ENCODE peak calls at places on chromosomes 16 and 17, in six cellular contexts. F is HFFc6, S is hepatocyte, R is right atrium auricular region, Q is natural killer cell, W is ovary. P is an unnamed sample.

GRCh38 chr16:28189237-28189636 is 22.5 kb downstream of the XPO6 start:
- DNase-seq in F (peak; percentile 30), S (no peak), R (no peak), Q (no peak), W (no peak), P (no peak)

GRCh38 chr17:34163681-34164080 is 91.4 kb upstream of the CCL2 start:
- DNase-seq in F (peak; percentile 9), S (peak; percentile 33), R (no peak), Q (no peak), W (no peak), P (no peak)

GRCh38 chr16:84489141-84489540 is 15.3 kb downstream of the MEAK7 start:
- DNase-seq in F (no peak), S (no peak), R (no peak), Q (no peak), W (no peak), P (no peak)

GRCh38 chr16:87297918-87298631 is 19.1 kb downstream of the C16orf95 start:
- DNase-seq in F (no peak), S (peak; percentile 60), R (no peak), Q (no peak), W (no peak), P (peak; percentile 57)

GRCh38 chr17:39738568-39738901 is 797 bp downstream of the GRB7 start:
- DNase-seq in F (no peak), S (peak; percentile 69), R (no peak), Q (peak; percentile 63), W (no peak), P (peak; percentile 80)

GRCh38 chr16:88561485-88562369 is 8.5 kb upstream of the ZC3H18 start:
- DNase-seq in F (peak; percentile 10), S (peak; percentile 63), R (no peak), Q (peak; percentile 43), W (peak; percentile 60), P (peak; percentile 80)

GRCh38 chr17:871731-872517 is 89.8 kb downstream of the MRM3 start:
- DNase-seq in F (no peak), S (no peak), R (no peak), Q (no peak), W (no peak), P (no peak)

GRCh38 chr16:1392826-1393225 is 21.7 kb downstream of the UNKL start:
- DNase-seq in F (no peak), S (no peak), R (no peak), Q (no peak), W (no peak), P (no peak)

GRCh38 chr16:30350134-30350871 is 4.8 kb downstream of the CD2BP2 start:
- DNase-seq in F (no peak), S (no peak), R (no peak), Q (peak; percentile 52), W (no peak), P (peak; percentile 85)

GRCh38 chr17:44354582-44355309 is 8.9 kb downstream of the FAM171A2 start:
- DNase-seq in F (no peak), S (peak; percentile 74), R (no peak), Q (peak; percentile 57), W (peak; percentile 81), P (peak; percentile 88)

GRCh38 chr17:50949128-50950001 is 83.2 kb upstream of the TOB1 start:
- DNase-seq in F (no peak), S (peak; percentile 32), R (no peak), Q (peak; percentile 11), W (peak; percentile 58), P (peak; percentile 12)

GRCh38 chr16:89105599-89106151 is 12.0 kb downstream of the ACSF3 start:
- DNase-seq in F (no peak), S (no peak), R (no peak), Q (no peak), W (peak; percentile 29), P (no peak)

GRCh38 chr17:3526491-3526890 is 31.1 kb downstream of the TRPV3 start:
- DNase-seq in F (no peak), S (no peak), R (no peak), Q (no peak), W (no peak), P (no peak)

GRCh38 chr16:83137326-83137770 is 510.6 kb downstream of the CDH13 start:
- DNase-seq in F (peak; percentile 46), S (peak; percentile 36), R (no peak), Q (peak; percentile 43), W (peak; percentile 38), P (no peak)

GRCh38 chr17:81251943-81252301 is 12.8 kb downstream of the NDUFAF8 start:
- DNase-seq in F (no peak), S (no peak), R (no peak), Q (no peak), W (no peak), P (no peak)

GRCh38 chr17:21098934-21099687 is 27.7 kb upstream of the DHRS7B start:
- DNase-seq in F (peak; percentile 74), S (peak; percentile 84), R (peak; percentile 63), Q (peak; percentile 43), W (peak; percentile 53), P (peak; percentile 93)

GRCh38 chr17:47948706-47949196 is 7.4 kb downstream of the PNPO start:
- DNase-seq in F (peak; percentile 39), S (peak; percentile 52), R (no peak), Q (no peak), W (no peak), P (no peak)

GRCh38 chr16:55370762-55371482 is 46.9 kb downstream of the IRX6 start:
- DNase-seq in F (no peak), S (peak; percentile 77), R (peak; percentile 84), Q (no peak), W (peak; percentile 76), P (peak; percentile 17)
- TF ChIP-seq CTCF in F (peak; percentile 28), S (peak; percentile 83), R (peak; percentile 19), Q (no peak), W (no peak), P (peak; percentile 33)

GRCh38 chr16:31697744-31698125 is 170.0 kb downstream of the AHSP start:
- DNase-seq in F (no peak), S (no peak), R (no peak), Q (no peak), W (no peak), P (no peak)
- TF ChIP-seq CTCF in F (no peak), S (no peak), R (no peak), Q (no peak), W (no peak), P (no peak)

GRCh38 chr17:66542967-66543525 is 240.6 kb downstream of the PRKCA start:
- DNase-seq in F (peak; percentile 62), S (no peak), R (no peak), Q (no peak), W (no peak), P (no peak)

GRCh38 chr17:66543526-66543925 is 241.1 kb downstream of the PRKCA start:
- DNase-seq in F (no peak), S (no peak), R (no peak), Q (no peak), W (no peak), P (no peak)

GRCh38 chr17:66542183-66542966 is 240.0 kb downstream of the PRKCA start:
- DNase-seq in F (peak; percentile 55), S (no peak), R (no peak), Q (no peak), W (no peak), P (no peak)

GRCh38 chr17:66540131-66540781 is 237.8 kb downstream of the PRKCA start:
- DNase-seq in F (peak; percentile 80), S (peak; percentile 54), R (peak; percentile 68), Q (no peak), W (peak; percentile 73), P (no peak)

DNA sequence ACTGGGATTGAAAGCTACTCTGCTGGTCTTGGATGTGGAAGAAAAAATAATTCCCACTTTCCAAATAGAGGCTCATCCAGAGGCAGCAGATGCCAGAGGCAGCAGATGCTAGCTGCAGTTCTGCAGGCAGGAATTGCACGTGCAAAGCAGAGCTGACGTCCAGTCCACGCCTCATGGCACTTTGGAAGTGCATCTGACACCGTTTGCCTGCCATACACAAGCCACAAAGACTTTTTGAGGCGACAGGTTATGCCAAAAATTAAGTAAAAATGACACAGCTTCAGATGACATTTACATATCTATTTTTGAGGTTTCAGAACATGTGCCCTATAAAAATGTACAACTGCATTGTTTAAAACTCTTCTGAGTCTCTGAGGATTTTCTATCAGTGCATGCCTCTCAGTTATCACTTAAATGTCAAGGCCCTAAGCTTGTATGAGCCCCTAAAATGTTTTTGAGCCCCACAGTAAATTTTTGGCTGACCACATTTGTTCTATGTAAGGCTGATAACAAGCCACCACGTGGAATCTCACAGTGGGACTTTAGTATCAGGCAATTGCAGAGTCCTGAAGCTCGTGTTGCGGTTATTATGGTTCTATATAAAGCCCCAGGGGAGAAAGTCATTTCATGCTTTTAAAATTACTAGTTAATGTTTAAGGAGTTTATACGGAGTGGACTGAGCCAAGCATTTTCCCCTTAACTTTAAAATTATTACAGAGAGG is 239.2 kb downstream of the PRKCA start:
- DNase-seq in F (peak; percentile 87), S (no peak), R (no peak), Q (no peak), W (peak; percentile 49), P (no peak)
- TF ChIP-seq CTCF in F (no peak), S (no peak), R (no peak), Q (no peak), W (no peak), P (no peak)

GRCh38 chr17:74454197-74455024 is 12.0 kb upstream of the CD300A start:
- DNase-seq in F (no peak), S (peak; percentile 97), R (peak; percentile 88), Q (peak; percentile 60), W (peak; percentile 96), P (peak; percentile 58)
- TF ChIP-seq CTCF in F (no peak), S (peak; percentile 4), R (no peak), Q (no peak), W (no peak), P (no peak)